ENCODE peak calls at places on chromosomes 4 and X, in six cellular contexts. U, Q, N, I, R and A are unnamed samples.

GRCh38 chr4:140342620-140343019 is 30.8 kb upstream of the SCOC start:
- DNase-seq in U (no peak), Q (no peak), N (no peak), I (no peak), R (no peak), A (no peak)

GRCh38 chrX:47502591-47503222 is 19.7 kb upstream of the ZNF41 start:
- DNase-seq in U (no peak), Q (no peak), N (no peak), I (no peak), R (no peak), A (no peak)

GRCh38 chr4:30718889-30719252 is 1.3 kb upstream of the PCDH7 start:
- DNase-seq in U (peak; percentile 0), Q (no peak), N (no peak), I (no peak), R (no peak), A (no peak)

GRCh38 chr4:1246901-1247810 is 1.8 kb downstream of the CTBP1 start:
- DNase-seq in U (no peak), Q (no peak), N (no peak), I (no peak), R (peak; percentile 35), A (no peak)

GRCh38 chr4:77092832-77093800 is 17.3 kb upstream of the CCNI start:
- DNase-seq in U (no peak), Q (no peak), N (no peak), I (no peak), R (no peak), A (no peak)

GRCh38 chr4:7447236-7447635 is 12.5 kb upstream of the PSAPL1 start:
- DNase-seq in U (no peak), Q (no peak), N (no peak), I (no peak), R (no peak), A (no peak)

GRCh38 chr4:106315968-106316772 is at the start of the genes AIMP1 and TBCK:
- DNase-seq in U (peak; percentile 52), Q (peak; percentile 82), N (peak; percentile 84), I (peak; percentile 59), R (peak; percentile 86), A (peak; percentile 67)

GRCh38 chr4:157664726-157665125 is 444.2 kb downstream of the GRIA2 start:
- DNase-seq in U (no peak), Q (peak; percentile 41), N (no peak), I (peak; percentile 10), R (no peak), A (no peak)

GRCh38 chr4:48341776-48342558 is 638 bp downstream of the SLAIN2 start:
- DNase-seq in U (no peak), Q (no peak), N (peak; percentile 63), I (no peak), R (peak; percentile 62), A (no peak)

GRCh38 chr4:89203902-89204301 is 92.6 kb downstream of the TIGD2 start:
- DNase-seq in U (no peak), Q (no peak), N (no peak), I (no peak), R (no peak), A (no peak)

GRCh38 chrX:39472161-39472560 is 625.6 kb downstream of the BCOR start:
- DNase-seq in U (no peak), Q (no peak), N (no peak), I (no peak), R (no peak), A (no peak)

GRCh38 chrX:10350991-10351390 is 194.2 kb downstream of the CLCN4 start:
- DNase-seq in U (no peak), Q (peak; percentile 79), N (no peak), I (peak; percentile 10), R (no peak), A (no peak)

GRCh38 chr4:73603307-73603710 is 16.9 kb downstream of the RASSF6 start:
- DNase-seq in U (peak; percentile 51), Q (peak; percentile 29), N (no peak), I (peak; percentile 39), R (peak; percentile 53), A (no peak)

GRCh38 chrX:73812256-73812655 is 249.3 kb downstream of the CHIC1 start:
- DNase-seq in U (no peak), Q (peak; percentile 19), N (no peak), I (no peak), R (no peak), A (no peak)

GRCh38 chr4:149823770-149824221 is 8.2 kb upstream of the IQCM start:
- DNase-seq in U (peak; percentile 19), Q (peak; percentile 70), N (no peak), I (peak; percentile 71), R (no peak), A (no peak)

GRCh38 chrX:9390693-9391368 is 74.0 kb upstream of the TBL1X start:
- DNase-seq in U (no peak), Q (no peak), N (no peak), I (no peak), R (no peak), A (no peak)

GRCh38 chr4:3256230-3257124 is 7.5 kb downstream of the MSANTD1 start:
- DNase-seq in U (no peak), Q (no peak), N (no peak), I (no peak), R (no peak), A (no peak)

GRCh38 chrX:82127228-82128123 is 925.6 kb downstream of the SH3BGRL start:
- DNase-seq in U (no peak), Q (no peak), N (no peak), I (no peak), R (no peak), A (no peak)

GRCh38 chrX:7062276-7062675 is 85.2 kb upstream of the STS start:
- DNase-seq in U (no peak), Q (no peak), N (no peak), I (no peak), R (no peak), A (no peak)

GRCh38 chrX:109622270-109622669 is 2.7 kb downstream of the KCNE5 start:
- DNase-seq in U (no peak), Q (no peak), N (peak; percentile 21), I (no peak), R (no peak), A (no peak)

GRCh38 chr4:15729910-15730533 is 27.2 kb downstream of the BST1 start:
- DNase-seq in U (peak; percentile 27), Q (no peak), N (no peak), I (no peak), R (no peak), A (peak; percentile 29)

GRCh38 chrX:151177141-151178027 is 1.0 kb downstream of the GPR50 start:
- DNase-seq in U (no peak), Q (no peak), N (no peak), I (no peak), R (no peak), A (no peak)

GRCh38 chr4:102348701-102349100 is 3.4 kb upstream of the SLC39A8 start:
- DNase-seq in U (no peak), Q (no peak), N (no peak), I (no peak), R (no peak), A (no peak)

GRCh38 chr4:53537606-53538005 is 53.7 kb downstream of the LNX1 start:
- DNase-seq in U (no peak), Q (no peak), N (no peak), I (no peak), R (no peak), A (no peak)

GRCh38 chr4:39502034-39502658 is 25.1 kb downstream of the UGDH start:
- DNase-seq in U (no peak), Q (peak; percentile 63), N (no peak), I (peak; percentile 43), R (no peak), A (no peak)

GRCh38 chr4:55178226-55179005 is 53.0 kb upstream of the KDR start:
- DNase-seq in U (no peak), Q (no peak), N (no peak), I (no peak), R (no peak), A (no peak)

GRCh38 chr4:55173580-55173979 is 48.2 kb upstream of the KDR start:
- DNase-seq in U (no peak), Q (peak; percentile 50), N (no peak), I (no peak), R (no peak), A (no peak)

GRCh38 chr4:55177461-55177860 is 52.1 kb upstream of the KDR start:
- DNase-seq in U (no peak), Q (no peak), N (no peak), I (no peak), R (no peak), A (no peak)

GRCh38 chr4:55175779-55176231 is 50.4 kb upstream of the KDR start:
- DNase-seq in U (no peak), Q (peak; percentile 67), N (no peak), I (no peak), R (no peak), A (no peak)

DNA sequence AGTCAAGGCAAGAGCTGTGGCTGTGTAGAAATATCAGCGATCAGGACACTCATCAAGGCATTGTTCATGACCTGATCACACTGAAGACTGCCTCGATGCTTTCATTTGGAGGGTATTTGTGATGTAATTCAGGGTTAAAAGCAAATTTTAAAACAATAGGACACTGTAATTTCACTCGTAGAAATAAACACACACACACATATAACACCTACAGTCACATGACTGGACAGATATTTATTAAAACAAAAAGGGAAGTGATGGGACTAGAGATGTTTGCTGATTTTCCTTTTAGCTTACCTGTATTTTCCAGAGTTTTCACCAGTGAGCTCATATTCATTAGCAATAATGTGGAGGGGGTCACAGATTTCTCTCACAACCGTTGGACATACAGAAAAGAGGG is 51.1 kb upstream of the KDR start:
- DNase-seq in U (no peak), Q (no peak), N (no peak), I (no peak), R (no peak), A (no peak)
- H3K4me3 ChIP-seq in U (no peak overlapping the region), Q (no peak overlapping the region), N (no peak overlapping the region), I (no peak overlapping the region), R (no peak overlapping the region), A (no peak overlapping the region)

DNA sequence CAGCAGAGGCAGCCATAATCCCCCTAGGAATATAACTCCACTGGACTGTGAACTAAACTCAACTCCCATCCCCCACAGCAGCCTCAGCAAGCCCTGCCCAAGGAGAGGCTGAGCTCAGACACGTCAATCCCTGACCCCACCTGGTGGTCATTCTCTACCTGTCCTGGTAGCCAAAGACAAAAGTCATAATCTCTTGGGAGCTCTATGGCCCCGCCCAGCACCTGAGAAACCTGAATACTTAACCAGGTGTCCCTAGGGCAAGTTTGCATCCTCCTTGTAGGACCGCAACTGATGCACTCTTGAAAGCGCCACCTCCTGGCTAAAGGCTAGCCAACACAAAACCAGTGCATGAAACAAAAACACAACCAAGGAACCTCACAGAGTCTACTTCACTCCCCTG is 18.4 kb downstream of the CT47B1 start:
- DNase-seq in U (no peak), Q (no peak), N (no peak), I (no peak), R (no peak), A (no peak)
- TF ChIP-seq CTCF in U (no peak), Q (no peak), N (no peak), I (peak; percentile 31), R (no peak), A (no peak)

GRCh38 chr4:13627185-13627605 is 330 bp downstream of the BOD1L1 start:
- DNase-seq in U (no peak), Q (no peak), N (peak; percentile 25), I (no peak), R (peak; percentile 19), A (no peak)

GRCh38 chr4:13627606-13628301 is at the start of gene BOD1L1:
- DNase-seq in U (peak; percentile 55), Q (peak; percentile 89), N (peak; percentile 90), I (peak; percentile 65), R (peak; percentile 86), A (peak; percentile 84)

GRCh38 chr4:13626492-13627184 is 887 bp downstream of the BOD1L1 start:
- DNase-seq in U (no peak), Q (no peak), N (no peak), I (no peak), R (no peak), A (no peak)
- H3K4me3 ChIP-seq in U (peak overlapping the region; percentile 64), Q (peak overlapping the region; percentile 75), N (peak overlapping the region; percentile 73), I (peak overlapping the region; percentile 64), R (peak overlapping the region; percentile 83), A (peak overlapping the region; percentile 85)

GRCh38 chrX:53294024-53294648 is 12.8 kb upstream of the IQSEC2 start:
- DNase-seq in U (no peak), Q (no peak), N (no peak), I (no peak), R (no peak), A (no peak)
- TF ChIP-seq CTCF in U (peak; percentile 50), Q (peak; percentile 7), N (peak; percentile 15), I (peak; percentile 40), R (no peak), A (no peak)